ENCODE peak calls at places on chromosomes 4 and X, in eight cellular contexts. C is thoracic aorta, U is endodermal cell, Y is HL-60, Q is transverse colon, H is PC-3, V is psoas muscle, E is lung. K is an unnamed sample.
A peak's percentile ranks its signal among the peaks of the same experiment; 100 is the strongest.

GRCh38 chr4:174631901-174632758 is 109.8 kb upstream of the HPGD start:
- DNase-seq in Y (peak; percentile 33), H (peak; percentile 50), C (no peak), Q (no peak), U (no peak), E (no peak), V (no peak), K (no peak)

GRCh38 chrX:23884427-23885024 is 23.2 kb downstream of the APOO start:
- DNase-seq in U (no peak), E (no peak), Q (no peak), H (peak; percentile 63), V (no peak), C (no peak), Y (peak; percentile 40), K (peak; percentile 57)

GRCh38 chr4:111854494-111855087 is 290.7 kb upstream of the FAM241A start:
- DNase-seq in U (peak; percentile 58), Q (peak; percentile 11), V (no peak), Y (peak; percentile 14), H (peak; percentile 49), C (no peak), E (no peak), K (peak; percentile 32)

GRCh38 chr4:172851534-172851933 is 317.1 kb upstream of the GALNT7 start:
- DNase-seq in E (no peak), V (no peak), Q (no peak), U (no peak), C (no peak), Y (no peak), H (peak; percentile 26), K (peak; percentile 37)

GRCh38 chr4:75189976-75190375 is 257.1 kb downstream of the PARM1 start:
- DNase-seq in Q (no peak), Y (no peak), E (no peak), C (no peak), V (no peak), U (no peak), H (no peak), K (no peak)

GRCh38 chr4:77264826-77265225 is 107.8 kb downstream of the CCNG2 start:
- DNase-seq in C (no peak), Q (no peak), E (no peak), Y (no peak), H (peak; percentile 48), U (no peak), V (no peak), K (peak; percentile 38)

GRCh38 chr4:74423101-74423500 is 21.8 kb upstream of the AREG start:
- DNase-seq in V (no peak), Q (no peak), U (no peak), H (peak; percentile 46), C (no peak), Y (no peak), E (no peak), K (peak; percentile 47)

GRCh38 chr4:110122201-110122600 is 76.2 kb downstream of the ELOVL6 start:
- DNase-seq in C (no peak), Q (no peak), U (no peak), V (no peak), E (no peak), H (no peak), Y (no peak), K (no peak)

GRCh38 chr4:155674669-155675071 is 8.0 kb downstream of the GUCY1A1 start:
- DNase-seq in Q (no peak), E (no peak), H (peak; percentile 63), V (no peak), Y (no peak), U (no peak), C (no peak), K (no peak)

GRCh38 chr4:95288552-95288951 is 260.2 kb downstream of the UNC5C start:
- DNase-seq in E (no peak), U (no peak), Y (no peak), H (no peak), V (no peak), C (no peak), Q (no peak), K (no peak)

GRCh38 chr4:82782626-82783025 is 16.0 kb downstream of the SCD5 start:
- DNase-seq in U (peak; percentile 82), Q (no peak), C (no peak), H (no peak), V (no peak), E (no peak), Y (no peak), K (no peak)

GRCh38 chr4:41692717-41693345 is 55.7 kb downstream of the PHOX2B start:
- DNase-seq in Q (peak; percentile 46), E (peak; percentile 39), Y (peak; percentile 59), U (peak; percentile 88), C (no peak), V (peak; percentile 58), H (peak; percentile 56), K (peak; percentile 32)

GRCh38 chrX:9231491-9231890 is 197.6 kb upstream of the FAM9B start:
- DNase-seq in U (no peak), V (no peak), E (no peak), Y (no peak), C (no peak), H (peak; percentile 77), Q (no peak), K (no peak)

GRCh38 chr4:783133-783541 is 42.8 kb downstream of the CPLX1 start:
- DNase-seq in V (peak; percentile 48), C (no peak), Y (no peak), H (no peak), U (peak; percentile 42), E (no peak), Q (no peak), K (no peak)

GRCh38 chrX:131828482-131828881 is 194.6 kb upstream of the STK26 start:
- DNase-seq in Q (no peak), Y (peak; percentile 16), V (no peak), E (no peak), U (no peak), C (no peak), H (no peak), K (no peak)

GRCh38 chr4:88382621-88383020 is 4.0 kb downstream of the HERC6 start:
- DNase-seq in Q (no peak), C (no peak), Y (no peak), V (no peak), H (no peak), E (no peak), U (no peak), K (peak; percentile 46)

GRCh38 chrX:107677909-107678308 is 49.6 kb downstream of the PRPS1 start:
- DNase-seq in H (no peak), V (no peak), C (no peak), E (no peak), Q (no peak), U (peak; percentile 42), Y (no peak), K (no peak)

GRCh38 chr4:77852892-77853495 is 9.6 kb upstream of the MRPL1 start:
- DNase-seq in Q (peak; percentile 39), H (no peak), U (no peak), C (no peak), E (no peak), Y (peak; percentile 77), V (no peak), K (no peak)

GRCh38 chrX:10095698-10096432 is 60.9 kb upstream of the CLCN4 start:
- DNase-seq in V (no peak), C (no peak), Q (no peak), Y (no peak), E (no peak), U (no peak), H (no peak), K (no peak)

GRCh38 chr4:107153228-107153627 is 117.1 kb upstream of the DKK2 start:
- DNase-seq in V (no peak), Y (no peak), H (no peak), Q (peak; percentile 29), E (no peak), U (peak; percentile 91), C (no peak), K (no peak)
- TF ChIP-seq CTCF in V (peak; percentile 32), Y (no peak), H (peak; percentile 43), Q (peak; percentile 36), E (no peak), U (peak; percentile 83), C (no peak), K (peak; percentile 48)

GRCh38 chr4:177309525-177310371 is at the start of gene NEIL3:
- DNase-seq in Q (peak; percentile 94), H (peak; percentile 82), E (peak; percentile 93), Y (peak; percentile 98), V (peak; percentile 93), U (peak; percentile 94), C (peak; percentile 66), K (peak; percentile 84)
- H3K27ac ChIP-seq in Q (no peak within 1 kb of the TSS), H (peak within 1 kb of the TSS; percentile 45), E (no peak within 1 kb of the TSS), Y (peak within 1 kb of the TSS; percentile 95), V (no peak within 1 kb of the TSS), U (no peak within 1 kb of the TSS), C (no peak within 1 kb of the TSS), K (no peak within 1 kb of the TSS)

GRCh38 chr4:127049506-127049905 is 583.3 kb upstream of the INTU start:
- DNase-seq in V (no peak), C (no peak), U (no peak), E (no peak), Y (no peak), Q (no peak), H (no peak), K (no peak)

GRCh38 chr4:127047930-127048329 is 584.8 kb upstream of the INTU start:
- DNase-seq in Y (no peak), E (no peak), Q (no peak), U (no peak), H (no peak), C (no peak), V (no peak), K (no peak)

GRCh38 chr4:127048371-127049085 is 584.2 kb upstream of the INTU start:
- DNase-seq in H (no peak), V (no peak), U (no peak), E (no peak), Q (no peak), Y (no peak), C (no peak), K (no peak)

GRCh38 chr4:127045872-127046271 is 586.9 kb upstream of the INTU start:
- DNase-seq in Q (no peak), H (no peak), V (no peak), Y (no peak), C (no peak), E (no peak), U (no peak), K (peak; percentile 46)
- H3K27me3 ChIP-seq in Q (no peaks in the 10 kb centered on the region), H (no peaks in the 10 kb centered on the region), V (no peaks in the 10 kb centered on the region), Y (no peaks in the 10 kb centered on the region), C (no peaks in the 10 kb centered on the region), E (no peaks in the 10 kb centered on the region), U (no peaks in the 10 kb centered on the region), K (no peaks in the 10 kb centered on the region)

GRCh38 chrX:113929004-113929403 is 654.9 kb upstream of the HTR2C start:
- DNase-seq in Y (peak; percentile 33), C (no peak), Q (peak; percentile 17), V (no peak), H (peak; percentile 44), E (peak; percentile 39), U (peak; percentile 92), K (peak; percentile 27)
- TF ChIP-seq CTCF in Y (peak; percentile 62), C (no peak), Q (peak; percentile 47), V (no peak), H (peak; percentile 62), E (peak; percentile 18), U (peak; percentile 96), K (peak; percentile 69)

K was measured in foreskin keratinocyte.